ENCODE peak calls at places on chromosomes 16 and 17, in nine cellular contexts. F, S, W, T, J, G, U, E and B are unnamed samples.

GRCh38 chr16:71479420-71479819 is 9.7 kb downstream of the ZNF19 start:
- DNase-seq in F (no peak), S (no peak), W (no peak), T (no peak), J (peak), G (no peak), U (peak), E (peak), B (no peak)

GRCh38 chr17:29133146-29133713 is 47.0 kb downstream of the MYO18A start:
- DNase-seq in F (no peak), S (no peak), W (no peak), T (no peak), J (no peak), G (no peak), U (peak), E (no peak), B (peak)

GRCh38 chr17:82120148-82120547 is 22.1 kb upstream of the FASN start:
- DNase-seq in F (no peak), S (no peak), W (no peak), T (no peak), J (no peak), G (no peak), U (no peak), E (no peak), B (no peak)

GRCh38 chr16:73047536-73048291 is at the start of gene ZFHX3:
- DNase-seq in F (peak), S (peak), W (peak), T (no peak), J (peak), G (peak), U (no peak), E (peak), B (no peak)

GRCh38 chr17:7508150-7508549 is 24.0 kb downstream of the POLR2A start:
- DNase-seq in F (no peak), S (no peak), W (no peak), T (no peak), J (no peak), G (no peak), U (no peak), E (no peak), B (no peak)

GRCh38 chr17:78113804-78114785 is 14.5 kb downstream of the TMC6 start:
- DNase-seq in F (no peak), S (no peak), W (no peak), T (no peak), J (no peak), G (no peak), U (no peak), E (no peak), B (no peak)

GRCh38 chr17:42720996-42721583 is 23.8 kb downstream of the EZH1 start:
- DNase-seq in F (peak), S (no peak), W (no peak), T (no peak), J (peak), G (no peak), U (peak), E (peak), B (peak)

GRCh38 chr16:83744521-83744981 is 63.2 kb upstream of the HSBP1 start:
- DNase-seq in F (no peak), S (peak), W (no peak), T (no peak), J (no peak), G (peak), U (no peak), E (no peak), B (peak)

GRCh38 chr17:42608692-42609181 is 437 bp downstream of the RETREG3 start:
- DNase-seq in F (no peak), S (no peak), W (no peak), T (peak), J (no peak), G (peak), U (peak), E (no peak), B (no peak)

GRCh38 chr16:29664133-29664912 is 1.3 kb downstream of the SPN start:
- DNase-seq in F (no peak), S (no peak), W (no peak), T (no peak), J (no peak), G (peak), U (peak), E (no peak), B (no peak)

GRCh38 chr16:29663829-29664132 is 734 bp downstream of the SPN start:
- DNase-seq in F (no peak), S (no peak), W (no peak), T (no peak), J (no peak), G (no peak), U (no peak), E (no peak), B (no peak)

GRCh38 chr16:29662000-29662728 is 883 bp upstream of the SPN start:
- DNase-seq in F (no peak), S (no peak), W (no peak), T (no peak), J (no peak), G (no peak), U (no peak), E (no peak), B (no peak)

GRCh38 chr16:29662729-29663019 is 373 bp upstream of the SPN start:
- DNase-seq in F (no peak), S (no peak), W (no peak), T (no peak), J (no peak), G (peak), U (peak), E (no peak), B (no peak)

GRCh38 chr16:29663020-29663828 is at the start of gene SPN:
- DNase-seq in F (no peak), S (no peak), W (no peak), T (no peak), J (no peak), G (peak), U (peak), E (no peak), B (no peak)
- TF ChIP-seq POLR2A in F (no peak), S (no peak), W (peak), T (no peak), J (no peak), G (no peak), U (peak), E (no peak), B (no peak)

GRCh38 chr16:69831212-69832123 is 69.3 kb downstream of the WWP2 start:
- DNase-seq in F (no peak), S (no peak), W (no peak), T (no peak), J (peak), G (no peak), U (no peak), E (peak), B (no peak)
- TF ChIP-seq POLR2A in F (no peak), S (no peak), W (no peak), T (no peak), J (no peak), G (no peak), U (no peak), E (no peak), B (no peak)

GRCh38 chr17:35796942-35797341 is 1.5 kb upstream of the MMP28 start:
- DNase-seq in F (no peak), S (no peak), W (no peak), T (no peak), J (no peak), G (no peak), U (no peak), E (no peak), B (no peak)

GRCh38 chr17:35795871-35796265 is 427 bp upstream of the MMP28 start:
- DNase-seq in F (no peak), S (no peak), W (no peak), T (no peak), J (no peak), G (no peak), U (no peak), E (no peak), B (no peak)

GRCh38 chr17:35797370-35797769 is 1.9 kb upstream of the MMP28 start:
- DNase-seq in F (no peak), S (no peak), W (no peak), T (no peak), J (no peak), G (no peak), U (no peak), E (no peak), B (no peak)

GRCh38 chr17:35793257-35793656 is 2.2 kb downstream of the MMP28 start:
- DNase-seq in F (no peak), S (no peak), W (no peak), T (no peak), J (no peak), G (no peak), U (no peak), E (no peak), B (no peak)

DNA sequence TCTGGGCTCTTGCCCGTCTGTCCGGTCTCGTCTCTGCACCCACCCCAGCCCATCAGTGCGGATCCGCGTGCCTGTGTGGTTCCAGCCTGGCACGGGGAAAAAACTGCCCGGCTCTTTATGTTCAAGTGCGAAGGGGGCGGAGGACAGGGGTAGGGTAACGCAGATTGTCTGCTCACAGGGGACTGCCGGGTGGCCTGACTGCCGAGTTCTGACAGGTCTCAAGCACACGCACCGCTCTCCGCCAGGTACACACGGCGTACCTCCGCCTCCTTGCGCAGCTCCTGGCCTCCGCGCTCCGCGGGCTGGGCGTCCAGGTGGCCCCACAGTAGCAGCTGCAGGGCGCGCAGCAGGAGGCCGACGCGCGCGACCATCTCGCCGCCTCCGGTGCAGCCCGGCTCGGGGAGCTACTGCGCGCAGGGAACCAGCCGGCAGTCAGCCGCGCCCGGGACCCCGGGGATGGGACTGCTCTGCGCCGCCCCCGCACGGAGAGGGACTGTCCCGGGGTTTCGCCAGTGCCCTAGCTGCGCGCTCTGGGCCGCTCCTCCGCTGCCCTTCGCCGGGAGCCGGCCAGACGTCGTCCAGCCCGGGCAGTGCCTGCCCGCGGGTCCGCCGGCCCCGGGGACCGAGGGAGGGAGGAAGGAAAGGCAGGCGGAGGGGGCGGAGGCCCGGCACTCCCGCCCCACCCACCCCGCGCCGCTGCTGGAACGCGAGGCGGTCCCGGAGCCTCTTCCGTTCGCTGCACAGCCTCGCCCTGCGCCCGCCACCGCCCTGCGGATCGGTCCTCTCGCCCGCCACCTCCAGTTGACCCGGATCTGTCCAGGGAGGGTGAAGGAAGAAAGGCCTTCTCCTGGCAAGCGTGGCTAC is at the start of gene MMP28:
- DNase-seq in F (no peak), S (no peak), W (peak), T (no peak), J (no peak), G (no peak), U (peak), E (peak), B (peak)
- TF ChIP-seq POLR2A in F (peak), S (no peak), W (no peak), T (peak), J (no peak), G (peak), U (no peak), E (no peak), B (peak)

GRCh38 chr17:21034350-21035235 is 8.2 kb downstream of the USP22 start:
- DNase-seq in F (no peak), S (no peak), W (no peak), T (no peak), J (no peak), G (peak), U (peak), E (no peak), B (no peak)

GRCh38 chr17:21030375-21030774 is 12.4 kb downstream of the USP22 start:
- DNase-seq in F (no peak), S (no peak), W (no peak), T (no peak), J (no peak), G (no peak), U (no peak), E (no peak), B (no peak)

GRCh38 chr17:21033350-21033749 is 9.5 kb downstream of the USP22 start:
- DNase-seq in F (no peak), S (no peak), W (no peak), T (no peak), J (no peak), G (no peak), U (peak), E (no peak), B (no peak)

GRCh38 chr17:21029515-21029914 is 13.3 kb downstream of the USP22 start:
- DNase-seq in F (no peak), S (no peak), W (no peak), T (no peak), J (no peak), G (no peak), U (no peak), E (no peak), B (no peak)

GRCh38 chr17:21031756-21032396 is 10.9 kb downstream of the USP22 start:
- DNase-seq in F (no peak), S (no peak), W (no peak), T (no peak), J (no peak), G (no peak), U (no peak), E (no peak), B (no peak)
- TF ChIP-seq POLR2A in F (no peak), S (no peak), W (peak), T (no peak), J (no peak), G (no peak), U (no peak), E (no peak), B (no peak)

GRCh38 chr17:45431531-45432404 is 902 bp downstream of the ARHGAP27 start:
- DNase-seq in F (peak), S (peak), W (peak), T (no peak), J (peak), G (peak), U (peak), E (peak), B (peak)
- TF ChIP-seq POLR2A in F (peak), S (no peak), W (no peak), T (peak), J (peak), G (peak), U (no peak), E (peak), B (peak)

GRCh38 chr17:48047741-48048320 is 328 bp upstream of the NFE2L1 start:
- DNase-seq in F (peak), S (peak), W (peak), T (peak), J (peak), G (peak), U (peak), E (peak), B (peak)
- TF ChIP-seq POLR2A in F (peak), S (peak), W (peak), T (peak), J (peak), G (peak), U (peak), E (peak), B (peak)

GRCh38 chr16:57949595-57950238 is 21.2 kb downstream of the CNGB1 start:
- DNase-seq in F (no peak), S (no peak), W (no peak), T (no peak), J (no peak), G (no peak), U (no peak), E (no peak), B (no peak)

GRCh38 chr16:57948027-57948426 is 22.9 kb downstream of the CNGB1 start:
- DNase-seq in F (no peak), S (no peak), W (no peak), T (no peak), J (no peak), G (no peak), U (no peak), E (no peak), B (no peak)

GRCh38 chr16:57951204-57951960 is 19.5 kb downstream of the CNGB1 start:
- DNase-seq in F (no peak), S (no peak), W (no peak), T (no peak), J (no peak), G (no peak), U (no peak), E (no peak), B (no peak)

GRCh38 chr16:57950382-57950781 is 20.5 kb downstream of the CNGB1 start:
- DNase-seq in F (no peak), S (no peak), W (no peak), T (no peak), J (no peak), G (no peak), U (no peak), E (no peak), B (no peak)

GRCh38 chr16:57949013-57949412 is 21.9 kb downstream of the CNGB1 start:
- DNase-seq in F (no peak), S (no peak), W (no peak), T (no peak), J (no peak), G (no peak), U (no peak), E (no peak), B (no peak)
- TF ChIP-seq POLR2A in F (no peak), S (no peak), W (no peak), T (no peak), J (no peak), G (no peak), U (no peak), E (no peak), B (no peak)

GRCh38 chr17:40378966-40379365 is 14.4 kb upstream of the GJD3 start:
- DNase-seq in F (no peak), S (no peak), W (no peak), T (no peak), J (no peak), G (no peak), U (no peak), E (no peak), B (no peak)
- TF ChIP-seq POLR2A in F (no peak), S (no peak), W (no peak), T (no peak), J (no peak), G (no peak), U (no peak), E (no peak), B (no peak)

GRCh38 chr16:57476546-57477410 is 9.5 kb downstream of the DOK4 start:
- DNase-seq in F (no peak), S (no peak), W (no peak), T (no peak), J (no peak), G (no peak), U (no peak), E (no peak), B (no peak)
- TF ChIP-seq POLR2A in F (no peak), S (no peak), W (no peak), T (no peak), J (no peak), G (no peak), U (no peak), E (no peak), B (no peak)

GRCh38 chr16:57815987-57816745 is 13.9 kb upstream of the KIFC3 start:
- DNase-seq in F (peak), S (peak), W (no peak), T (peak), J (no peak), G (peak), U (peak), E (peak), B (peak)
- TF ChIP-seq POLR2A in F (no peak), S (no peak), W (no peak), T (no peak), J (no peak), G (no peak), U (no peak), E (no peak), B (no peak)